ENCODE peak calls at places on chromosome 6, in ten cellular contexts. One of them, this sample, is unnamed.

GRCh38 chr6:48541669-48542068 is 430.7 kb upstream of the PTCHD4 start:
- DNase-seq in endothelial cell of umbilical vein: no peak
- DNase-seq in astrocyte of the cerebellum: no peak
- DNase-seq in lower leg skin: no peak
- DNase-seq in colonic mucosa: no peak
- DNase-seq in pancreas: no peak
- DNase-seq in neuronal stem cell: no peak
- DNase-seq in astrocyte of the spinal cord: no peak
- DNase-seq in kidney: no peak
- DNase-seq in GM23338: no peak
- DNase-seq in this sample: no peak

GRCh38 chr6:127949251-127949650 is 48.4 kb upstream of the THEMIS start:
- DNase-seq in GM23338: no peak
- DNase-seq in pancreas: no peak
- DNase-seq in endothelial cell of umbilical vein: no peak
- DNase-seq in neuronal stem cell: no peak
- DNase-seq in astrocyte of the cerebellum: no peak
- DNase-seq in lower leg skin: no peak
- DNase-seq in kidney: no peak
- DNase-seq in colonic mucosa: no peak
- DNase-seq in astrocyte of the spinal cord: no peak
- DNase-seq in this sample: no peak

GRCh38 chr6:9620263-9620662 is 794.6 kb downstream of the TFAP2A start:
- DNase-seq in lower leg skin: no peak
- DNase-seq in pancreas: no peak
- DNase-seq in astrocyte of the spinal cord: peak
- DNase-seq in GM23338: no peak
- DNase-seq in colonic mucosa: no peak
- DNase-seq in neuronal stem cell: no peak
- DNase-seq in kidney: no peak
- DNase-seq in endothelial cell of umbilical vein: no peak
- DNase-seq in astrocyte of the cerebellum: no peak
- DNase-seq in this sample: peak

GRCh38 chr6:135449246-135449645 is 48.3 kb downstream of the AHI1 start:
- DNase-seq in lower leg skin: no peak
- DNase-seq in neuronal stem cell: no peak
- DNase-seq in GM23338: no peak
- DNase-seq in kidney: no peak
- DNase-seq in astrocyte of the cerebellum: no peak
- DNase-seq in colonic mucosa: no peak
- DNase-seq in astrocyte of the spinal cord: no peak
- DNase-seq in endothelial cell of umbilical vein: no peak
- DNase-seq in pancreas: no peak
- DNase-seq in this sample: no peak

GRCh38 chr6:24918641-24919403 is 16.9 kb downstream of the RIPOR2 start:
- DNase-seq in astrocyte of the spinal cord: no peak
- DNase-seq in lower leg skin: no peak
- DNase-seq in kidney: no peak
- DNase-seq in GM23338: peak
- DNase-seq in neuronal stem cell: no peak
- DNase-seq in colonic mucosa: no peak
- DNase-seq in endothelial cell of umbilical vein: no peak
- DNase-seq in pancreas: no peak
- DNase-seq in astrocyte of the cerebellum: no peak
- DNase-seq in this sample: no peak

GRCh38 chr6:37517411-37517812 is 17.7 kb upstream of the CCDC167 start:
- DNase-seq in astrocyte of the cerebellum: no peak
- DNase-seq in GM23338: no peak
- DNase-seq in astrocyte of the spinal cord: no peak
- DNase-seq in pancreas: no peak
- DNase-seq in neuronal stem cell: no peak
- DNase-seq in endothelial cell of umbilical vein: no peak
- DNase-seq in colonic mucosa: peak
- DNase-seq in kidney: no peak
- DNase-seq in lower leg skin: no peak
- DNase-seq in this sample: peak

GRCh38 chr6:32666420-32667300 is at the start of gene HLA-DQB1:
- DNase-seq in colonic mucosa: peak
- DNase-seq in lower leg skin: no peak
- DNase-seq in GM23338: peak
- DNase-seq in endothelial cell of umbilical vein: peak
- DNase-seq in astrocyte of the spinal cord: no peak
- DNase-seq in kidney: no peak
- DNase-seq in pancreas: no peak
- DNase-seq in neuronal stem cell: peak
- DNase-seq in astrocyte of the cerebellum: no peak
- DNase-seq in this sample: peak

GRCh38 chr6:25309886-25310285 is 30.7 kb downstream of the CARMIL1 start:
- DNase-seq in neuronal stem cell: no peak
- DNase-seq in kidney: no peak
- DNase-seq in astrocyte of the spinal cord: no peak
- DNase-seq in lower leg skin: no peak
- DNase-seq in GM23338: no peak
- DNase-seq in pancreas: no peak
- DNase-seq in endothelial cell of umbilical vein: no peak
- DNase-seq in astrocyte of the cerebellum: no peak
- DNase-seq in colonic mucosa: no peak
- DNase-seq in this sample: no peak

GRCh38 chr6:95431637-95432228 is 145.6 kb upstream of the MANEA start:
- DNase-seq in pancreas: peak
- DNase-seq in astrocyte of the cerebellum: peak
- DNase-seq in neuronal stem cell: peak
- DNase-seq in lower leg skin: no peak
- DNase-seq in astrocyte of the spinal cord: peak
- DNase-seq in colonic mucosa: peak
- DNase-seq in kidney: no peak
- DNase-seq in GM23338: peak
- DNase-seq in endothelial cell of umbilical vein: peak
- DNase-seq in this sample: peak

GRCh38 chr6:37482356-37483292 is 17.1 kb downstream of the CCDC167 start:
- DNase-seq in GM23338: no peak
- DNase-seq in colonic mucosa: no peak
- DNase-seq in kidney: no peak
- DNase-seq in astrocyte of the spinal cord: no peak
- DNase-seq in endothelial cell of umbilical vein: no peak
- DNase-seq in astrocyte of the cerebellum: no peak
- DNase-seq in neuronal stem cell: no peak
- DNase-seq in lower leg skin: no peak
- DNase-seq in pancreas: no peak
- DNase-seq in this sample: no peak

GRCh38 chr6:139600919-139601470 is 226.5 kb upstream of the CITED2 start:
- DNase-seq in colonic mucosa: no peak
- DNase-seq in endothelial cell of umbilical vein: no peak
- DNase-seq in kidney: no peak
- DNase-seq in pancreas: no peak
- DNase-seq in lower leg skin: no peak
- DNase-seq in GM23338: no peak
- DNase-seq in neuronal stem cell: no peak
- DNase-seq in astrocyte of the spinal cord: no peak
- DNase-seq in astrocyte of the cerebellum: no peak
- DNase-seq in this sample: no peak

GRCh38 chr6:142659661-142660060 is 285.3 kb downstream of the HIVEP2 start:
- DNase-seq in lower leg skin: no peak
- DNase-seq in colonic mucosa: no peak
- DNase-seq in pancreas: no peak
- DNase-seq in astrocyte of the cerebellum: no peak
- DNase-seq in kidney: no peak
- DNase-seq in GM23338: no peak
- DNase-seq in astrocyte of the spinal cord: no peak
- DNase-seq in neuronal stem cell: no peak
- DNase-seq in endothelial cell of umbilical vein: no peak
- DNase-seq in this sample: no peak

GRCh38 chr6:138226701-138227315 is 8.5 kb upstream of the PBOV1 start:
- DNase-seq in colonic mucosa: peak
- DNase-seq in neuronal stem cell: no peak
- DNase-seq in lower leg skin: no peak
- DNase-seq in astrocyte of the cerebellum: no peak
- DNase-seq in kidney: no peak
- DNase-seq in GM23338: no peak
- DNase-seq in endothelial cell of umbilical vein: no peak
- DNase-seq in astrocyte of the spinal cord: no peak
- DNase-seq in pancreas: no peak
- DNase-seq in this sample: peak

GRCh38 chr6:114783083-114783482 is 440.3 kb upstream of the HS3ST5 start:
- DNase-seq in neuronal stem cell: no peak
- DNase-seq in astrocyte of the cerebellum: no peak
- DNase-seq in GM23338: peak
- DNase-seq in astrocyte of the spinal cord: no peak
- DNase-seq in endothelial cell of umbilical vein: no peak
- DNase-seq in colonic mucosa: no peak
- DNase-seq in kidney: no peak
- DNase-seq in lower leg skin: no peak
- DNase-seq in pancreas: no peak
- DNase-seq in this sample: no peak

GRCh38 chr6:35311390-35312075 is 13.9 kb downstream of the DEF6 start:
- DNase-seq in endothelial cell of umbilical vein: no peak
- DNase-seq in lower leg skin: no peak
- DNase-seq in astrocyte of the spinal cord: no peak
- DNase-seq in pancreas: no peak
- DNase-seq in colonic mucosa: no peak
- DNase-seq in kidney: no peak
- DNase-seq in astrocyte of the cerebellum: no peak
- DNase-seq in GM23338: no peak
- DNase-seq in neuronal stem cell: no peak
- DNase-seq in this sample: no peak

GRCh38 chr6:144646066-144646800 is 361.1 kb downstream of the UTRN start:
- DNase-seq in colonic mucosa: no peak
- DNase-seq in GM23338: no peak
- DNase-seq in neuronal stem cell: no peak
- DNase-seq in kidney: no peak
- DNase-seq in lower leg skin: no peak
- DNase-seq in astrocyte of the cerebellum: no peak
- DNase-seq in endothelial cell of umbilical vein: no peak
- DNase-seq in astrocyte of the spinal cord: peak
- DNase-seq in pancreas: no peak
- DNase-seq in this sample: peak

GRCh38 chr6:45420083-45420908 is 42.6 kb upstream of the SUPT3H start:
- DNase-seq in colonic mucosa: peak
- DNase-seq in astrocyte of the cerebellum: peak
- DNase-seq in kidney: peak
- DNase-seq in endothelial cell of umbilical vein: peak
- DNase-seq in lower leg skin: peak
- DNase-seq in GM23338: peak
- DNase-seq in astrocyte of the spinal cord: peak
- DNase-seq in neuronal stem cell: peak
- DNase-seq in pancreas: peak
- DNase-seq in this sample: peak

GRCh38 chr6:160863782-160864181 is 127.8 kb upstream of the MAP3K4 start:
- DNase-seq in colonic mucosa: no peak
- DNase-seq in pancreas: no peak
- DNase-seq in kidney: peak
- DNase-seq in astrocyte of the cerebellum: no peak
- DNase-seq in astrocyte of the spinal cord: no peak
- DNase-seq in neuronal stem cell: no peak
- DNase-seq in GM23338: no peak
- DNase-seq in endothelial cell of umbilical vein: no peak
- DNase-seq in lower leg skin: no peak
- DNase-seq in this sample: no peak

GRCh38 chr6:14852375-14852774 is 393.5 kb upstream of the JARID2 start:
- DNase-seq in GM23338: no peak
- DNase-seq in astrocyte of the spinal cord: no peak
- DNase-seq in astrocyte of the cerebellum: no peak
- DNase-seq in lower leg skin: no peak
- DNase-seq in colonic mucosa: no peak
- DNase-seq in kidney: no peak
- DNase-seq in pancreas: no peak
- DNase-seq in neuronal stem cell: no peak
- DNase-seq in endothelial cell of umbilical vein: no peak
- DNase-seq in this sample: no peak

GRCh38 chr6:77038801-77039200 is 424.5 kb downstream of the HTR1B start:
- DNase-seq in astrocyte of the spinal cord: peak
- DNase-seq in colonic mucosa: no peak
- DNase-seq in lower leg skin: no peak
- DNase-seq in kidney: peak
- DNase-seq in astrocyte of the cerebellum: no peak
- DNase-seq in pancreas: no peak
- DNase-seq in GM23338: no peak
- DNase-seq in endothelial cell of umbilical vein: no peak
- DNase-seq in neuronal stem cell: no peak
- DNase-seq in this sample: peak
- H3K4me3 ChIP-seq in astrocyte of the spinal cord: no peak
- H3K4me3 ChIP-seq in colonic mucosa: no peak
- H3K4me3 ChIP-seq in lower leg skin: no peak
- H3K4me3 ChIP-seq in kidney: no peak
- H3K4me3 ChIP-seq in astrocyte of the cerebellum: no peak
- H3K4me3 ChIP-seq in pancreas: no peak
- H3K4me3 ChIP-seq in GM23338: no peak
- H3K4me3 ChIP-seq in endothelial cell of umbilical vein: no peak
- H3K4me3 ChIP-seq in neuronal stem cell: no peak
- H3K4me3 ChIP-seq in this sample: no peak

DNA sequence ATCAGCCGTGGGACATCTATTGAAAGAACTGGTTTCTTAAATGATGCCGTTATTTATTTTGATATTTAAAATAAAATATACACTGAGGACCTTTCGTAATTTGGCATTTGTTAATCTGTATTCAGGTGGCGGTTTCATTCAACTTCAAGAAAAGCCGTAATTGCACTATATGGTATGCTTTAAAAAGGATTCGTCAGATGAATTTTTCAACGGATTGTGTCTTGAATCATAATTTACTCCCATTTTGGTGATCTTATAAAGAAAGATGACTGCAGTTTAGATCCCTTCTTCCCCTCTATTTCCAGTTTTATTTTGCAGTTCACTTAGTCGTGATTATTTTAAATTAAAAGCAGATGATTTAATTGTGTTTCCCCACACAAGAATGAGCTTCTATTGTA is 761 bp downstream of the KLHL32 start:
- DNase-seq in colonic mucosa: no peak
- DNase-seq in endothelial cell of umbilical vein: no peak
- DNase-seq in kidney: no peak
- DNase-seq in neuronal stem cell: no peak
- DNase-seq in GM23338: no peak
- DNase-seq in astrocyte of the spinal cord: no peak
- DNase-seq in lower leg skin: no peak
- DNase-seq in astrocyte of the cerebellum: no peak
- DNase-seq in pancreas: no peak
- DNase-seq in this sample: no peak
- H3K4me3 ChIP-seq in colonic mucosa: peak
- H3K4me3 ChIP-seq in endothelial cell of umbilical vein: no peak
- H3K4me3 ChIP-seq in kidney: peak
- H3K4me3 ChIP-seq in neuronal stem cell: no peak
- H3K4me3 ChIP-seq in GM23338: peak
- H3K4me3 ChIP-seq in astrocyte of the spinal cord: no peak
- H3K4me3 ChIP-seq in lower leg skin: peak
- H3K4me3 ChIP-seq in astrocyte of the cerebellum: peak
- H3K4me3 ChIP-seq in pancreas: peak
- H3K4me3 ChIP-seq in this sample: no peak

GRCh38 chr6:34247481-34248197 is 1.2 kb downstream of the SMIM29 start:
- DNase-seq in colonic mucosa: peak
- DNase-seq in neuronal stem cell: no peak
- DNase-seq in GM23338: no peak
- DNase-seq in kidney: peak
- DNase-seq in astrocyte of the spinal cord: no peak
- DNase-seq in endothelial cell of umbilical vein: no peak
- DNase-seq in pancreas: peak
- DNase-seq in astrocyte of the cerebellum: no peak
- DNase-seq in lower leg skin: no peak
- DNase-seq in this sample: peak
- H3K4me3 ChIP-seq in colonic mucosa: no peak
- H3K4me3 ChIP-seq in neuronal stem cell: no peak
- H3K4me3 ChIP-seq in GM23338: peak
- H3K4me3 ChIP-seq in kidney: no peak
- H3K4me3 ChIP-seq in astrocyte of the spinal cord: no peak
- H3K4me3 ChIP-seq in endothelial cell of umbilical vein: no peak
- H3K4me3 ChIP-seq in pancreas: no peak
- H3K4me3 ChIP-seq in astrocyte of the cerebellum: peak
- H3K4me3 ChIP-seq in lower leg skin: no peak
- H3K4me3 ChIP-seq in this sample: peak

GRCh38 chr6:3825331-3825831 is 23.8 kb upstream of the FAM50B start:
- DNase-seq in GM23338: peak
- DNase-seq in endothelial cell of umbilical vein: peak
- DNase-seq in astrocyte of the cerebellum: no peak
- DNase-seq in astrocyte of the spinal cord: peak
- DNase-seq in neuronal stem cell: no peak
- DNase-seq in kidney: no peak
- DNase-seq in pancreas: no peak
- DNase-seq in lower leg skin: peak
- DNase-seq in colonic mucosa: no peak
- DNase-seq in this sample: no peak
- H3K4me3 ChIP-seq in GM23338: no peak
- H3K4me3 ChIP-seq in endothelial cell of umbilical vein: no peak
- H3K4me3 ChIP-seq in astrocyte of the cerebellum: no peak
- H3K4me3 ChIP-seq in astrocyte of the spinal cord: peak
- H3K4me3 ChIP-seq in neuronal stem cell: no peak
- H3K4me3 ChIP-seq in kidney: peak
- H3K4me3 ChIP-seq in pancreas: no peak
- H3K4me3 ChIP-seq in lower leg skin: no peak
- H3K4me3 ChIP-seq in colonic mucosa: no peak
- H3K4me3 ChIP-seq in this sample: peak

This sample was measured in foreskin fibroblast.